ENCODE peak calls at places on chromosome 12, in seven cellular contexts. H is mesenchymal stem cell, A is IMR-90, M is neuronal stem cell, I is mesendoderm, T is H9, G is H1. V is an unnamed sample.

GRCh38 chr12:6328945-6329692 is 12.8 kb downstream of the TNFRSF1A start:
- DNase-seq in M (no peak), A (no peak), G (no peak), I (no peak), T (peak; percentile 91), H (no peak), V (no peak)

GRCh38 chr12:48683534-48683933 is 1.5 kb upstream of the KANSL2 start:
- DNase-seq in T (no peak), A (no peak), G (no peak), I (no peak), H (no peak), M (no peak), V (no peak)

GRCh38 chr12:58969227-58969626 is 48.9 kb upstream of the LRIG3 start:
- DNase-seq in T (no peak), H (no peak), G (no peak), A (no peak), M (no peak), I (no peak), V (no peak)

GRCh38 chr12:121794532-121795028 is 1.1 kb upstream of the RHOF start:
- DNase-seq in T (no peak), A (no peak), I (no peak), G (no peak), H (no peak), M (no peak), V (no peak)

GRCh38 chr12:13082866-13083265 is 20.6 kb downstream of the GSG1 start:
- DNase-seq in T (no peak), M (no peak), A (no peak), H (no peak), G (no peak), I (no peak), V (no peak)

GRCh38 chr12:115504241-115504941 is 773.1 kb downstream of the MED13L start:
- DNase-seq in M (no peak), T (no peak), H (no peak), G (no peak), A (no peak), I (no peak), V (no peak)

GRCh38 chr12:124774462-124775167 is 89.0 kb downstream of the SCARB1 start:
- DNase-seq in H (peak; percentile 48), G (no peak), I (peak; percentile 30), T (no peak), A (peak; percentile 85), M (no peak), V (peak; percentile 24)

GRCh38 chr12:85733441-85733840 is 102.8 kb downstream of the RASSF9 start:
- DNase-seq in M (no peak), H (peak; percentile 20), G (no peak), I (no peak), T (no peak), A (peak; percentile 10), V (no peak)

GRCh38 chr12:12716151-12716844 is 870 bp upstream of the CDKN1B start:
- DNase-seq in T (no peak), I (peak; percentile 25), H (peak; percentile 53), A (peak; percentile 31), G (no peak), M (no peak), V (no peak)

GRCh38 chr12:6635375-6635855 is 344 bp downstream of the LPAR5 start:
- DNase-seq in M (no peak), H (peak; percentile 43), I (peak; percentile 74), T (no peak), A (no peak), G (no peak), V (no peak)

GRCh38 chr12:9103050-9103854 is 12.5 kb downstream of the A2M start:
- DNase-seq in I (no peak), A (no peak), G (no peak), T (no peak), H (no peak), M (no peak), V (no peak)

GRCh38 chr12:52139579-52140062 is 52.2 kb downstream of the KRT80 start:
- DNase-seq in H (no peak), M (no peak), I (peak; percentile 75), T (peak; percentile 87), A (peak; percentile 55), G (no peak), V (peak; percentile 82)

GRCh38 chr12:61754214-61754613 is 506.0 kb upstream of the USP15 start:
- DNase-seq in I (no peak), M (no peak), G (no peak), T (no peak), A (no peak), H (no peak), V (no peak)

GRCh38 chr12:63916561-63917476 is 72.3 kb downstream of the SRGAP1 start:
- DNase-seq in A (peak; percentile 64), G (no peak), I (no peak), M (no peak), T (no peak), H (peak; percentile 54), V (no peak)

GRCh38 chr12:95265765-95266164 is 48.2 kb downstream of the VEZT start:
- DNase-seq in T (no peak), H (no peak), A (no peak), G (no peak), I (peak; percentile 26), M (no peak), V (no peak)
- H3K23ac ChIP-seq in T (no peak overlapping the region), H (no peak overlapping the region), A (no peak overlapping the region), G (no peak overlapping the region), I (no peak overlapping the region), M (no peak overlapping the region), V (no peak overlapping the region)

GRCh38 chr12:2290091-2290490 is 237.3 kb downstream of the CACNA1C start:
- DNase-seq in G (no peak), I (no peak), H (no peak), T (no peak), M (no peak), A (no peak), V (no peak)
- H3K23ac ChIP-seq in G (no peak overlapping the region), I (no peak overlapping the region), H (no peak overlapping the region), T (no peak overlapping the region), M (no peak overlapping the region), A (no peak overlapping the region), V (no peak overlapping the region)

DNA sequence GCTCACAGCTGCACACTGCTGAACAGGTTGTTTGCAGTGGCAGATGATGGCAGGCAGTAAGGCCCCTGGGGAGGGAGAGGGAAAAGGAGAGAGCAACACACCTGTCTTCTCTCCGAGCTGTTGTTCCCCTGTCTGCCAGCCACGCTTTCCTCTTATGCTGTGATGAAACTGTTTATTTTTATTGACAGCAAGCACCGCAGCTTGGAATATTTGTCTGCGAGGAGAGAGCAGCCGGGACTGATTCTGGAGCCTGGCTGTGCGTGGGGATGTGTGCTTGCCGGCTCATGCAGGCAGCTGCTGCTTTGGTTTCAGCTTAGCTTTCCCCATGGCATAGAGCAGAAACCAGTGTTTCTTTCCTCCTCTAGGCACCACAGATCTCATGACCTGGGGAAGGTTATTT is 58.7 kb upstream of the KCNA5 start:
- DNase-seq in G (no peak), T (no peak), H (no peak), A (no peak), I (no peak), M (no peak), V (no peak)
- H3K23ac ChIP-seq in G (no peak overlapping the region), T (no peak overlapping the region), H (no peak overlapping the region), A (no peak overlapping the region), I (no peak overlapping the region), M (no peak overlapping the region), V (no peak overlapping the region)

DNA sequence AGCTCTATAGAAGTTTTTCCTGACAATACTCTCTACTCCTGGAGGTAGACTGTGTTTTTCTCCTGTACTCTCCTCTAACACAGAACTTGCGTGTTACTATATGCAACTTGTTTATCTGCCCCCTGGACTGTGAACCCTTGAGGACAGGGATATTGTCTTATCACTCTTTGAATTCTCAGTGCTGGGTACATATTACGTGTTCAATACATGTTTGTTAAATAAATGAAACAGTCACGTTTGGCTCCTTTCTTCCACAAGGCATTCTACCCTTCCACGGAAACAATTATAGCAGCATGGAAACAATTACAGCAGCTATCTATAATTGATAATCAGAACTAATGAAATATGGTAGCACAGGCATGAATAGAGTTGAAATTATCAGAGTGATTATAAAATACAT is 50.7 kb downstream of the CRADD start:
- DNase-seq in G (no peak), M (no peak), T (no peak), H (no peak), A (no peak), I (no peak), V (no peak)
- H3K23ac ChIP-seq in G (no peak overlapping the region), M (no peak overlapping the region), T (no peak overlapping the region), H (no peak overlapping the region), A (no peak overlapping the region), I (no peak overlapping the region), V (no peak overlapping the region)

DNA sequence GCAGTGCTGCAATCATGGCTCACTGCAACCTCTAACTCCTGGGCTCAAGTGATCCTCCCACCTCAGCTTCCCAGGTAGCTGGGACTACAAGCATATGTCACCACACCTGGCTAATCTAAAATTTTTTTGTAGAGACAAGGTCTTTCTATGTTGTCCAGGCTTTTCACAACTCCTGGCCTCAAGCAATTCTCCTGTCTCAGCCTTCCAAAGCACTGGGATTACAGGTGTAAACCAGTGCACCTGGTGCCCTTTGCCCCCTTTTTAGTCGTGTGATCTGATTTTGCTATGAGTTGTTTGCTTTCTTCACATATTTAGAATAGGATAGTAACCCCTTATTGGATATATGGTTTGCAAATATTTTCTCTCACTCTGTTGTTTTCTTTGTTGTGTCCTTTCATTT is 1.7 kb upstream of the RAD52 start:
- DNase-seq in I (no peak), T (no peak), H (no peak), A (no peak), G (no peak), M (no peak), V (peak; percentile 90)
- H3K23ac ChIP-seq in I (no peak overlapping the region), T (no peak overlapping the region), H (no peak overlapping the region), A (no peak overlapping the region), G (no peak overlapping the region), M (no peak overlapping the region), V (no peak overlapping the region)

DNA sequence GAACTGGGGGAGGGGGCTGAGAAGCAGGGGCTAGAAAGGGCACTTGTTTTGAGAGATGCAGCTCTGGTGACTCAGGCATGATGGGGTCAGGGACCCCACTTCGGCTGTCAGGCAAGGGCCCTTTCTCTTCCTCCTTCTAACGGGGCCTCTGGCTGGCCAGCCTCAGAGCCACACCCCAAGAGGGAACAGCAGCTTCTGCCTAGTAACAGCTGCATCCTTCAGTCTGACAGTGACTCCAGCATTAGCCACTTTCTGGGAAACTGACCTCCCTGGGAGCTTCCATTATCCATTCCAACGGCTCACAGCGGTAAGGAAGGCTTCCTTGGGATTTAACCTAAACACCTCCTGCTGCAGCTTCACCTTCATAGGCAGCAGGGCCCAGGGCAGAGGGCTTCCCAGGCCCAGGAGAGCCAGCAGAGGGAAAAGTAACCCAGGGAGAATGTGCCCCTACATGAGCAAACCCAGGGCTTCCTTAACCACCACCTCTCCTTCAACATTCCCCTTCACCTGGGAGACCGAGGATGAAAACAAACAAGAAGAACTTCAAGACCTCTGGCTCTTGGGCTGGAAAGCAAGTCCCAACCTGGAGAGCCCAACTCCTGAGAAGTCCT is 2.7 kb downstream of the NCKAP5L start:
- DNase-seq in G (no peak), A (peak; percentile 73), H (peak; percentile 87), T (no peak), I (no peak), M (no peak), V (peak; percentile 66)
- H3K23ac ChIP-seq in G (no peak overlapping the region), A (peak overlapping the region; percentile 17), H (no peak overlapping the region), T (no peak overlapping the region), I (no peak overlapping the region), M (no peak overlapping the region), V (no peak overlapping the region)

GRCh38 chr12:106328735-106329134 is 26.2 kb downstream of the TCP11L2 start:
- DNase-seq in G (no peak), I (no peak), A (no peak), M (no peak), H (no peak), T (no peak), V (no peak)
- H3K23ac ChIP-seq in G (no peak overlapping the region), I (no peak overlapping the region), A (no peak overlapping the region), M (no peak overlapping the region), H (no peak overlapping the region), T (no peak overlapping the region), V (no peak overlapping the region)

V was measured in trophoblast cell.